ENCODE peak calls at places on chromosomes 4 and X, in four cellular contexts. One of them, this sample, is unnamed.

GRCh38 chr4:80113615-80114014 is 40.6 kb upstream of the ANTXR2 start:
- DNase-seq in HepG2: no peak
- DNase-seq in GM12878: no peak
- DNase-seq in H1: no peak
- DNase-seq in this sample: no peak

GRCh38 chrX:129637217-129638109 is 17.3 kb downstream of the APLN start:
- DNase-seq in HepG2: peak; percentile 24
- DNase-seq in GM12878: peak; percentile 33
- DNase-seq in H1: peak; percentile 85
- DNase-seq in this sample: no peak

GRCh38 chr4:121784401-121784800 is 16.7 kb upstream of the EXOSC9 start:
- DNase-seq in HepG2: no peak
- DNase-seq in GM12878: no peak
- DNase-seq in H1: no peak
- DNase-seq in this sample: no peak

GRCh38 chrX:103376118-103376978 is at the start of gene BEX3:
- DNase-seq in HepG2: peak; percentile 24
- DNase-seq in GM12878: no peak
- DNase-seq in H1: peak; percentile 70
- DNase-seq in this sample: peak; percentile 63

GRCh38 chr4:41154814-41155177 is 59.5 kb downstream of the APBB2 start:
- DNase-seq in HepG2: no peak
- DNase-seq in GM12878: no peak
- DNase-seq in H1: no peak
- DNase-seq in this sample: no peak

GRCh38 chrX:15631637-15632036 is 30.9 kb upstream of the ACE2 start:
- DNase-seq in HepG2: no peak
- DNase-seq in GM12878: no peak
- DNase-seq in H1: no peak
- DNase-seq in this sample: no peak

GRCh38 chr4:57149833-57150232 is 39.6 kb upstream of the IGFBP7 start:
- DNase-seq in HepG2: peak; percentile 57
- DNase-seq in GM12878: no peak
- DNase-seq in H1: no peak
- DNase-seq in this sample: no peak

GRCh38 chr4:185836268-185837084 is 24.5 kb upstream of the SORBS2 start:
- DNase-seq in HepG2: peak; percentile 70
- DNase-seq in GM12878: no peak
- DNase-seq in H1: no peak
- DNase-seq in this sample: no peak

GRCh38 chrX:18010251-18010650 is 149.2 kb upstream of the RAI2 start:
- DNase-seq in HepG2: no peak
- DNase-seq in GM12878: no peak
- DNase-seq in H1: no peak
- DNase-seq in this sample: no peak

GRCh38 chrX:2492536-2493218 is 8.1 kb downstream of the DHRSX start:
- DNase-seq in HepG2: no peak
- DNase-seq in GM12878: no peak
- DNase-seq in H1: no peak
- DNase-seq in this sample: no peak

GRCh38 chr4:140099993-140100392 is 54.0 kb downstream of the MAML3 start:
- DNase-seq in HepG2: no peak
- DNase-seq in GM12878: no peak
- DNase-seq in H1: no peak
- DNase-seq in this sample: no peak

GRCh38 chrX:44675364-44676024 is 132.8 kb upstream of the FUNDC1 start:
- DNase-seq in HepG2: no peak
- DNase-seq in GM12878: no peak
- DNase-seq in H1: no peak
- DNase-seq in this sample: no peak

GRCh38 chrX:66918511-66918910 is 279.6 kb upstream of the EDA2R start:
- DNase-seq in HepG2: no peak
- DNase-seq in GM12878: no peak
- DNase-seq in H1: no peak
- DNase-seq in this sample: no peak

GRCh38 chr4:155889036-155889793 is 14.3 kb upstream of the TDO2 start:
- DNase-seq in HepG2: no peak
- DNase-seq in GM12878: peak; percentile 58
- DNase-seq in H1: no peak
- DNase-seq in this sample: no peak

GRCh38 chr4:81919238-81919637 is 447.5 kb upstream of the RASGEF1B start:
- DNase-seq in HepG2: peak; percentile 21
- DNase-seq in GM12878: no peak
- DNase-seq in H1: no peak
- DNase-seq in this sample: no peak

DNA sequence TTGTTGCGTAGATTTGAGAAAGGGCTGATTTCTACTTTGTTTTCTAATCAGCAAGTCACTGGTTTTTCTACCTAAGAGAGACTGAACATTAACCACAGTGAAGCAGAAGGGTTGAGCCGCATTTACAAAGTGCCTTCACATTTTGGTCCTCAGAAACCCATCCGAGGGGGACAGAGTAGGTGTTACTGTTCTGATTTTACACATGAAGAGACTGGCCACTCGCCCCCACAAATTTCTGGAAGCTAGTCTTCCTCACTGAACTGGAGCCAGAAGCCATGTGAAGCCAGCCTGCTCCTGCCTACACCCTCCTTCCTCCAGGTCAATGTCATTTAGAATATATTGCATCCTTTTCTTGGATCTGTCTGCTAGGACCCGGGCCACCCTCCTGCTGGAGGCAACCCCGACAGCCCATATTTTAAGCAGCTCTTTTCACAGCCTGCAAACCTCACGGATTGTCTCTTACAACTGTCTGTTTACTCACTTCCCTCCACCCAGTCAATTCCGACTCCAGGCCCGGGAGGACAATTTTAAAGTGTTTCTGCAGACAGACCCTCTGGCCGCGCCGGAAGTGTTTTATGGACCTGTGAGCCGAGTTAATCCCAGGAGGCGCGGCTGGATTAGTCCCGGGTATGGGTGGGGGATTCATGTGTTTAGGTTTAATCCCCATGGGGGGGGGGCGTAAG is 73.2 kb upstream of the BCOR start:
- DNase-seq in HepG2: no peak
- DNase-seq in GM12878: no peak
- DNase-seq in H1: peak; percentile 42
- DNase-seq in this sample: no peak
- H3K9ac ChIP-seq in HepG2: no peak overlapping the region
- H3K9ac ChIP-seq in GM12878: peak overlapping the region; percentile 82
- H3K9ac ChIP-seq in H1: no peak overlapping the region
- H3K9ac ChIP-seq in this sample: peak overlapping the region; percentile 67

GRCh38 chrX:115232933-115233496 is 881 bp downstream of the LRCH2 start:
- DNase-seq in HepG2: no peak
- DNase-seq in GM12878: no peak
- DNase-seq in H1: no peak
- DNase-seq in this sample: no peak

GRCh38 chrX:115229337-115229991 is 4.4 kb downstream of the LRCH2 start:
- DNase-seq in HepG2: no peak
- DNase-seq in GM12878: no peak
- DNase-seq in H1: no peak
- DNase-seq in this sample: no peak

GRCh38 chrX:115234220-115234557 is 293 bp upstream of the LRCH2 start:
- DNase-seq in HepG2: no peak
- DNase-seq in GM12878: no peak
- DNase-seq in H1: no peak
- DNase-seq in this sample: no peak

DNA sequence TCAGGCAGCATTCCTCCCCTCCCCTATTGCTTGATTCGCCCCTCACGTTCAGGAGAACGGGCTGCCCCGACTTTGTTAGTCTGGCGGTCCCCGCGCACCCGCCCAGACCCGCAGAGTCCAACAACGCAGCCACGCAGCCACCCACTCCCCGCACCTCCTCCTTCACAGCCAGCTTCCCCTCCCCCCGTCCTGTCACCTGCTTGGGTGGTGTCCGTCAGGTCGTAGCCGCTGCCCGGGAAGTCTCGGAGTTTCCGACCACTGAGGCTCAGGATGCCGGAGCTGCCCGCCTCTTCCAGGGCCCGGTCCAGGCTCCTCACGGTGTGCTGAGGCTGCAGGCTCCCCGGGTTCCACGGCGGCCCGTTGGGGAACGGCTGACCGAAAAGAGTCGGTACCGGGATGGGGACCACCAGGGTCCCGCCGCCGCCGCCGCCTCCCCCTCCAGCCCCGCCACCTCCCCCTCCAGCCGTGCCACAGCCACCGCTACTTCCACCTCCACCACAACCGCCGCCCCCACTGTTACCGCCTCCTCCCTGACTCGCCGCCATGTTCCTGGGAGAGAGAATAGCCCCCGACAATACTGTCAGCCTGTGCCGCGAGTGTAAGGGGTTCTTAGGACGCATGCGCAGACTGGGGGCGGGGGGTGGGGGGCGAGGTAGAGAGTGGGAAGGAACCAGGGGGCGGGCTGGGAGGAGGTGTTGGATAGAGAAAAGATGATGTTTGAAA is at the start of gene LRCH2:
- DNase-seq in HepG2: no peak
- DNase-seq in GM12878: no peak
- DNase-seq in H1: peak; percentile 55
- DNase-seq in this sample: no peak
- TF ChIP-seq SUZ12 in HepG2: no peak
- TF ChIP-seq SUZ12 in GM12878: no peak
- TF ChIP-seq SUZ12 in H1: no peak
- TF ChIP-seq SUZ12 in this sample: no peak

DNA sequence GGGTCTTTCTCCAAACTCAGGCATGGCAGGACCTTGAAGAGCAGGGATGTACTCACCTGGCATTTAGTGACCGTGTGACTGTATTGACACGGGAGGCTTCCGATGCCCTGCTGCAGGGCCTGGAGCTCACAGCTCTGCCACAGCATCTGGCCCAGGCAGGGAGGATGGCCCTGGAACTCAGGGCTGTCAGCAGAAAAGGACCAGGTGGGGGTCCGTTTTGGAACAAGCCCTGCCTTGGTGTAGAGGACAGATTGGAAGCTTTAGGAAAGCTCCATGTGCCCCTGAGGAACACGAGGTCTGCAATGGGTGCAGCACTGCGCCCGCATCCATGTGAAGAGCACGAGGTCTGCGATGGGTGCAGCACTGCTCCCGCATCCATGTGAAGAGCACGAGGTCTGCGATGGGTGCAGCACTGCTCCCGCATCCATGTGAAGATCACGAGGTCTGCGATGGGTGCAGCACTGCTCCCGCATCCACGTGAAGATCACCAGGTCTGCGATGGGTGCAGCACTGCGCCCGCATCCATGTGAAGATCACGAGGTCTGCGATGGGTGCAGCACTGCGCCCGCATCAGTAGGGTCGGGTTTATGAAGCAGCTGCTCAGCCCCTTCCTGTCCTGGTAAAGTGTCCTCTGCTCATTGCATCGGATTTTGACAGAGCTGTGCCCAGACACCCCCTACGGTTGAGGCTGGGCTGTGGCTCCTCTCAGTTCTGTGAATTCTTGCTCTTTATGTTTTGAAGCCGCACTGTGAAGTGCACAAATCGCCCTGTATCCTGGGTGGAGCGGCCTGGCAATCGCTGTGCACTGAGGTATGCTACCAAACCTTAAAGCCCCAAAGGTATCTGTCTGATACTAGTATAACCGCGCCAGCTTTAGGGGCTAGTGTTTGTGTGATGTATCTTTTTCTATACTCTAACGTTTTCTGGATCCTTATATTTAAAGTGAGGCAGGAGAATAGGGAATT is 98.5 kb downstream of the CPZ start:
- DNase-seq in HepG2: no peak
- DNase-seq in GM12878: no peak
- DNase-seq in H1: peak; percentile 34
- DNase-seq in this sample: no peak
- H3K27me3 ChIP-seq in HepG2: peaks cover 39% of the 10 kb centered on the region
- H3K27me3 ChIP-seq in GM12878: no peaks in the 10 kb centered on the region
- H3K27me3 ChIP-seq in H1: peaks cover 11% of the 10 kb centered on the region
- H3K27me3 ChIP-seq in this sample: peaks cover 50% of the 10 kb centered on the region

GRCh38 chrX:40153335-40154221 is 55.8 kb upstream of the BCOR start:
- DNase-seq in HepG2: no peak
- DNase-seq in GM12878: no peak
- DNase-seq in H1: peak; percentile 51
- DNase-seq in this sample: no peak
- H3K9ac ChIP-seq in HepG2: no peak overlapping the region
- H3K9ac ChIP-seq in GM12878: peak overlapping the region; percentile 29
- H3K9ac ChIP-seq in H1: peak overlapping the region; percentile 39
- H3K9ac ChIP-seq in this sample: peak overlapping the region; percentile 77

This sample was measured in NT2/D1.